ENCODE peak calls at places on chromosomes 2 and 18, in nine cellular contexts. C, U, K, Q, H, P, A, G and O are unnamed samples.

GRCh38 chr2:122506620-122507019 is 751.2 kb downstream of the TSN start:
- DNase-seq in C (no peak), H (no peak), A (no peak), G (no peak), U (no peak), P (peak; percentile 7), K (no peak), Q (no peak), O (no peak)

GRCh38 chr2:196059491-196059960 is 9.1 kb downstream of the DNAH7 start:
- DNase-seq in U (no peak), H (no peak), Q (no peak), G (no peak), K (no peak), P (no peak), C (no peak), A (no peak), O (no peak)

GRCh38 chr2:41711736-41712135 is 336.1 kb upstream of the PKDCC start:
- DNase-seq in A (no peak), P (no peak), K (no peak), H (no peak), U (no peak), Q (no peak), G (no peak), C (no peak), O (no peak)

GRCh38 chr2:200888719-200889625 is at the start of the genes NIF3L1 and PPIL3:
- DNase-seq in Q (peak; percentile 98), H (peak; percentile 95), C (peak; percentile 99), K (peak; percentile 93), P (peak; percentile 99), A (peak; percentile 98), G (peak; percentile 97), U (peak; percentile 98), O (peak; percentile 98)

GRCh38 chr2:239275871-239276812 is 124.7 kb downstream of the HDAC4 start:
- DNase-seq in Q (peak; percentile 91), H (peak; percentile 42), U (no peak), C (no peak), A (peak; percentile 61), G (peak; percentile 88), P (no peak), K (no peak), O (peak; percentile 93)

GRCh38 chr2:196131949-196132925 is 39.1 kb downstream of the STK17B start:
- DNase-seq in A (no peak), K (no peak), H (no peak), Q (no peak), P (peak; percentile 30), G (no peak), U (no peak), C (peak; percentile 61), O (peak; percentile 10)

GRCh38 chr18:42544901-42545300 is 570.6 kb downstream of the RIT2 start:
- DNase-seq in H (no peak), K (no peak), A (no peak), G (no peak), Q (no peak), C (no peak), P (no peak), U (no peak), O (no peak)

GRCh38 chr2:239949079-239949478 is 76.1 kb downstream of the NDUFA10 start:
- DNase-seq in G (no peak), Q (peak; percentile 24), C (no peak), H (no peak), P (no peak), U (no peak), K (no peak), A (no peak), O (no peak)

GRCh38 chr18:54702687-54703086 is 111.6 kb downstream of the DYNAP start:
- DNase-seq in C (no peak), K (no peak), U (no peak), G (no peak), P (no peak), Q (no peak), A (no peak), H (no peak), O (no peak)

GRCh38 chr2:71683070-71683469 is 229.7 kb downstream of the DYSF start:
- DNase-seq in K (no peak), G (no peak), H (no peak), A (no peak), U (no peak), C (no peak), Q (peak; percentile 41), P (no peak), O (no peak)

GRCh38 chr2:163682695-163683094 is 53.1 kb downstream of the FIGN start:
- DNase-seq in U (no peak), P (no peak), G (no peak), A (no peak), H (no peak), C (no peak), Q (no peak), K (no peak), O (no peak)

GRCh38 chr2:239405071-239405470 is 4.3 kb upstream of the HDAC4 start:
- DNase-seq in P (no peak), C (no peak), U (no peak), A (no peak), G (no peak), Q (no peak), K (no peak), H (no peak), O (no peak)

GRCh38 chr2:67733517-67733916 is 329.3 kb downstream of the C1D start:
- DNase-seq in U (no peak), G (peak; percentile 15), K (no peak), Q (no peak), C (peak; percentile 46), P (no peak), H (no peak), A (peak; percentile 20), O (peak; percentile 62)

GRCh38 chr2:181934694-181935093 is 43.2 kb downstream of the ITPRID2 start:
- DNase-seq in G (no peak), P (no peak), K (no peak), U (no peak), Q (no peak), H (no peak), A (no peak), C (no peak), O (no peak)
- H3K4me3 ChIP-seq in G (no peak overlapping the region), P (no peak overlapping the region), K (no peak overlapping the region), U (no peak overlapping the region), Q (no peak overlapping the region), H (no peak overlapping the region), A (no peak overlapping the region), C (no peak overlapping the region), O (no peak overlapping the region)

DNA sequence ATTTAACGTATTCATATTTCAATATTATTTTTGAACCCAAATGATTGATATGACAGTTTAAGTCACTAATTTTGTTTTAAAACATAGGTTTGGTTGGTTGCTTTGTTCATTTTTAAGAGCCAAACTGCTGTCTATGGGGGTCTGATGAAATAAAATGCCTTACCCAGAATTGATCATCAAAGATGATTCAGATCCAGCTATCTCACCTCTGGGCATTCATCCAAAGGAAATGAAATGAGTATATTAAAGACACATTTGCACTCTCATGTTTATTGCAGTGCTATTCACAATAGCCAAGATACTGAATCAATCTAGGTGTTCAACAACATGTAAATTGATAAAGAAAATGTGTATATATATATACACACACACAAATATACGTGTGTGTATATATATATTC is 326.9 kb upstream of the GULP1 start:
- DNase-seq in H (no peak), Q (no peak), K (no peak), C (no peak), U (no peak), A (no peak), G (no peak), P (no peak), O (no peak)
- H3K9me3 ChIP-seq in H (no peaks in the 10 kb centered on the region), Q (no peaks in the 10 kb centered on the region), K (no peaks in the 10 kb centered on the region), C (no peaks in the 10 kb centered on the region), U (no peaks in the 10 kb centered on the region), A (no peaks in the 10 kb centered on the region), G (no peaks in the 10 kb centered on the region), P (no peaks in the 10 kb centered on the region), O (no peaks in the 10 kb centered on the region)

DNA sequence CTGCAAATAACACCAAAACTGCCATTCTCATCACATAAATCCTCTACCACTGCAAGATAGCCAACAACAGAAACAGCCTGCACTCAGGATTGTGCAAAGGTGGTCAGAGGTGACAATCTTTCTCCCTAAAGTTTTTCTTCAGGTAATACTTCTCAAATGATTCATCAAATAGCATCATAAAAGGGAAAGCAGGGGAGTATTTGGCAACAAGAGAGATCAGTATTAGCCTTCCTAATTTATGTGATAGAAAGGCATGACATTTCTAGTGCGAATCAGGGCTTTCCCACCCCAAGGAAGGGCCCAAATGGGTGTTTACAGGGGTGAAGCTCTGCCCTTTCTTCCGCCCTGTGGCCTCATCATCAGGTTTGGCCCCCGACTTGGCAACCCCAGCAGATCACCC is 64.5 kb downstream of the STK39 start:
- DNase-seq in Q (no peak), G (no peak), C (no peak), K (no peak), A (no peak), U (no peak), H (no peak), P (no peak), O (no peak)
- H3K4me1 ChIP-seq in Q (peaks cover 8% of the 10 kb centered on the region), G (peaks cover 9% of the 10 kb centered on the region), C (peaks cover 2% of the 10 kb centered on the region), K (peaks cover 3% of the 10 kb centered on the region), A (peaks cover 3% of the 10 kb centered on the region), U (peaks cover 5% of the 10 kb centered on the region), H (no peaks in the 10 kb centered on the region), P (no peaks in the 10 kb centered on the region), O (no peaks in the 10 kb centered on the region)

GRCh38 chr2:191030521-191031154 is 16.7 kb upstream of the STAT1 start:
- DNase-seq in H (no peak), K (peak; percentile 30), P (peak; percentile 54), A (peak; percentile 41), U (no peak), G (no peak), C (peak; percentile 63), Q (no peak), O (peak; percentile 56)

GRCh38 chr2:191023235-191023679 is 9.3 kb upstream of the STAT1 start:
- DNase-seq in H (no peak), U (no peak), G (no peak), C (no peak), K (no peak), Q (no peak), P (no peak), A (no peak), O (no peak)

GRCh38 chr2:191025155-191025554 is 11.2 kb upstream of the STAT1 start:
- DNase-seq in A (no peak), G (no peak), U (no peak), P (no peak), H (no peak), C (no peak), K (no peak), Q (no peak), O (no peak)

GRCh38 chr2:191029280-191029908 is 15.4 kb upstream of the STAT1 start:
- DNase-seq in H (no peak), A (no peak), C (no peak), U (no peak), P (no peak), G (no peak), K (no peak), Q (no peak), O (no peak)

DNA sequence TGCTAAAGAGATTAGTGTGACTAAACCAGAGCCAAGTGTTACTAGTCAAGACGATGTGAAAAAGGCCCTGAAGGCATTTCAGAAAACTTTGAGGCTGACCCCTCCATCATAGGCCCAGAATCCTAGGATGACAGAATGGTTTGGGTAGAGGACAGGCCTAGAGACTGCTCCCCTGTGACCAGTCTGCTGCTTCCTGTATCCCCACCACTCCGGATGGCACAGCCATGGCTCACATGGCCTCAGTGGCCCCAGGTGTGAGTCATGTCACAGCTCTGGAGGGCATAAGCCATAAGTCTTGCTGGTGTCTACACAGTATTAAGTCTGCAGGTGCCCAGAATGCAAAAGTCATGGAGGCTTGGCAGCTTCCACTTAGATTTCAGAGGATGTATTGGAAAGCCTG is 12.4 kb upstream of the STAT1 start:
- DNase-seq in K (no peak), C (no peak), G (no peak), Q (no peak), U (no peak), H (no peak), P (no peak), A (no peak), O (no peak)
- H3K4me3 ChIP-seq in K (no peak overlapping the region), C (no peak overlapping the region), G (no peak overlapping the region), Q (no peak overlapping the region), U (no peak overlapping the region), H (no peak overlapping the region), P (no peak overlapping the region), A (no peak overlapping the region), O (no peak overlapping the region)